ENCODE peak calls at places on chromosomes 4 and X, in eight cellular contexts. B is left ventricle myocardium inferior, N is HCT116, P is GM03348, X is pancreas, I is fibroblast of mammary gland, D is GF-D8, V is Right ventricle myocardium superior. J is an unnamed sample.

GRCh38 chr4:86367577-86367976 is 7.7 kb upstream of the MAPK10 start:
- DNase-seq in P (peak), I (peak), X (no peak), D (no peak), B (no peak), N (no peak), V (no peak), J (no peak)

GRCh38 chr4:77349796-77350195 is 192.8 kb downstream of the CCNG2 start:
- DNase-seq in D (no peak), N (no peak), V (no peak), B (no peak), X (no peak), P (peak), I (peak), J (no peak)

GRCh38 chr4:5976431-5976830 is 41.8 kb downstream of the C4orf50 start:
- DNase-seq in N (no peak), X (no peak), D (no peak), P (no peak), B (no peak), I (no peak), V (no peak), J (no peak)

GRCh38 chrX:147476008-147476407 is 435.7 kb upstream of the FMR1 start:
- DNase-seq in X (no peak), N (no peak), P (peak), V (no peak), D (no peak), I (peak), B (no peak), J (no peak)

GRCh38 chr4:52015366-52015765 is 4.8 kb downstream of the LRRC66 start:
- DNase-seq in P (no peak), N (no peak), X (no peak), B (no peak), I (no peak), V (no peak), D (peak), J (no peak)

GRCh38 chrX:46912673-46913491 is 661 bp downstream of the JADE3 start:
- DNase-seq in I (peak), N (no peak), B (peak), D (no peak), P (peak), V (peak), X (peak), J (peak)

GRCh38 chr4:167111622-167112021 is 122.7 kb downstream of the SPOCK3 start:
- DNase-seq in B (no peak), N (peak), X (no peak), D (no peak), P (no peak), I (no peak), V (no peak), J (no peak)

GRCh38 chr4:17186916-17187315 is 288.5 kb upstream of the LDB2 start:
- DNase-seq in V (no peak), P (no peak), D (no peak), I (no peak), B (peak), X (no peak), N (no peak), J (no peak)

GRCh38 chrX:10017866-10018265 is 50.7 kb downstream of the CLDN34 start:
- DNase-seq in X (no peak), I (peak), D (no peak), N (peak), P (peak), V (no peak), B (no peak), J (peak)

GRCh38 chr4:337932-338758 is 531 bp downstream of the ZNF141 start:
- DNase-seq in N (no peak), V (peak), D (peak), B (no peak), P (peak), I (peak), X (peak), J (peak)

GRCh38 chr4:82268050-82268825 is 105.6 kb downstream of the HNRNPD start:
- DNase-seq in V (peak), P (peak), D (peak), X (no peak), I (peak), N (peak), B (peak), J (peak)

GRCh38 chrX:40104649-40105015 is 6.9 kb upstream of the BCOR start:
- DNase-seq in D (no peak), B (peak), V (peak), I (peak), X (peak), N (no peak), P (peak), J (no peak)

GRCh38 chrX:119654112-119654531 is 38.8 kb downstream of the SEPTIN6 start:
- DNase-seq in P (no peak), B (peak), N (no peak), I (peak), X (peak), D (no peak), V (peak), J (no peak)